ENCODE peak calls at places on chromosomes 13 and 19, in six cellular contexts. Q is fibroblast of lung; P is cardiac muscle cell; N is ovary; Z is neural progenitor cell; H is CD4-positive, alpha-beta T cell. E is an unnamed sample.

GRCh38 chr19:58059003-58059671 is at the start of gene ZNF135:
- DNase-seq in Q (peak; percentile 90), P (peak; percentile 94), N (peak; percentile 94), Z (peak; percentile 91), H (peak; percentile 60), E (no peak)

GRCh38 chr19:21482863-21483276 is 22.5 kb upstream of the ZNF429 start:
- DNase-seq in Q (peak; percentile 48), P (peak; percentile 54), N (peak; percentile 79), Z (peak; percentile 26), H (peak; percentile 68), E (no peak)

GRCh38 chr13:80337706-80338105 is 3.2 kb downstream of the SPRY2 start:
- DNase-seq in Q (peak; percentile 28), P (peak; percentile 42), N (no peak), Z (no peak), H (no peak), E (no peak)

GRCh38 chr13:67416047-67416925 is 186.2 kb upstream of the PCDH9 start:
- DNase-seq in Q (peak; percentile 38), P (peak; percentile 64), N (no peak), Z (peak; percentile 68), H (no peak), E (no peak)

GRCh38 chr13:23321534-23322241 is 111.8 kb downstream of the SACS start:
- DNase-seq in Q (peak; percentile 90), P (peak; percentile 93), N (peak; percentile 35), Z (no peak), H (no peak), E (peak; percentile 71)

GRCh38 chr19:35476149-35476548 is 14.1 kb downstream of the KRTDAP start:
- DNase-seq in Q (no peak), P (no peak), N (no peak), Z (peak; percentile 35), H (no peak), E (no peak)

GRCh38 chr19:2317300-2317699 is 9.3 kb upstream of the LINGO3 start:
- DNase-seq in Q (no peak), P (no peak), N (no peak), Z (no peak), H (no peak), E (no peak)

GRCh38 chr19:31316201-31316951 is 32.9 kb downstream of the TSHZ3 start:
- DNase-seq in Q (peak; percentile 82), P (peak; percentile 79), N (no peak), Z (peak; percentile 84), H (no peak), E (no peak)

GRCh38 chr13:35866801-35867200 is 264.4 kb downstream of the DCLK1 start:
- DNase-seq in Q (peak; percentile 9), P (peak; percentile 34), N (no peak), Z (no peak), H (no peak), E (no peak)

GRCh38 chr13:106503730-106504129 is 31.7 kb downstream of the EFNB2 start:
- DNase-seq in Q (no peak), P (no peak), N (no peak), Z (no peak), H (no peak), E (no peak)

GRCh38 chr19:55070755-55071502 is 4.7 kb upstream of the EPS8L1 start:
- DNase-seq in Q (peak; percentile 64), P (peak; percentile 46), N (no peak), Z (no peak), H (no peak), E (peak; percentile 87)

GRCh38 chr19:3707868-3708206 is 347 bp upstream of the TJP3 start:
- DNase-seq in Q (no peak), P (no peak), N (no peak), Z (no peak), H (no peak), E (no peak)

GRCh38 chr13:30421093-30422055 is 919 bp upstream of the UBE2L5 start:
- DNase-seq in Q (peak; percentile 89), P (peak; percentile 95), N (peak; percentile 87), Z (peak; percentile 90), H (peak; percentile 20), E (no peak)

GRCh38 chr19:7657047-7657779 is 11.6 kb upstream of the RETN start:
- DNase-seq in Q (peak; percentile 8), P (peak; percentile 54), N (no peak), Z (peak; percentile 26), H (no peak), E (no peak)

GRCh38 chr13:45833242-45833641 is 18.3 kb downstream of the SIAH3 start:
- DNase-seq in Q (peak; percentile 19), P (no peak), N (no peak), Z (no peak), H (no peak), E (no peak)

GRCh38 chr19:46065486-46065885 is 24.7 kb upstream of the IGFL4 start:
- DNase-seq in Q (peak; percentile 49), P (peak; percentile 40), N (no peak), Z (no peak), H (no peak), E (no peak)

DNA sequence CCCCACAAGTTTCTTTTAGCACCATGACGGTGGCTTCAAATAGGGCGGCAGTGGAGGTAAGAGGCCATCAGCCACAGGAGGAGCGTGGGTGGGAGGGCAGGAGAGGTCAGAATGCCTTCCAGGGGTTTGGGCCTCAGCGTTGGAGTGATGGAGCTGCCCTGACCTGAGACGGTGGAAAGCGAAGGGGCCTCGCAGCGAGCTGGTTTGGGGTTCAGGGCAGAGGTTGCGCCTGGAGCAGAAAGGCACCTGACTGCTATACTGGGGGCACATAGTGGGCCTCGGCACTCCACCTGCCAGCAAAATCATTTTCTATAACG is 382 bp upstream of the NAXD start:
- DNase-seq in Q (no peak), P (no peak), N (no peak), Z (no peak), H (no peak), E (no peak)
- H3K27ac ChIP-seq in Q (peak overlapping the region; percentile 93), P (peak overlapping the region; percentile 71), N (peak overlapping the region; percentile 89), Z (no peak overlapping the region), H (no peak overlapping the region), E (peak overlapping the region; percentile 87)

GRCh38 chr13:48539550-48539949 is 6.7 kb upstream of the RCBTB2 start:
- DNase-seq in Q (no peak), P (no peak), N (no peak), Z (no peak), H (no peak), E (no peak)

GRCh38 chr13:48542138-48542537 is 9.3 kb upstream of the RCBTB2 start:
- DNase-seq in Q (no peak), P (no peak), N (no peak), Z (no peak), H (no peak), E (no peak)

GRCh38 chr13:48545608-48546007 is 12.7 kb upstream of the RCBTB2 start:
- DNase-seq in Q (no peak), P (no peak), N (no peak), Z (no peak), H (no peak), E (no peak)

GRCh38 chr13:48547663-48548092 is 14.8 kb upstream of the RCBTB2 start:
- DNase-seq in Q (no peak), P (no peak), N (no peak), Z (no peak), H (no peak), E (no peak)

DNA sequence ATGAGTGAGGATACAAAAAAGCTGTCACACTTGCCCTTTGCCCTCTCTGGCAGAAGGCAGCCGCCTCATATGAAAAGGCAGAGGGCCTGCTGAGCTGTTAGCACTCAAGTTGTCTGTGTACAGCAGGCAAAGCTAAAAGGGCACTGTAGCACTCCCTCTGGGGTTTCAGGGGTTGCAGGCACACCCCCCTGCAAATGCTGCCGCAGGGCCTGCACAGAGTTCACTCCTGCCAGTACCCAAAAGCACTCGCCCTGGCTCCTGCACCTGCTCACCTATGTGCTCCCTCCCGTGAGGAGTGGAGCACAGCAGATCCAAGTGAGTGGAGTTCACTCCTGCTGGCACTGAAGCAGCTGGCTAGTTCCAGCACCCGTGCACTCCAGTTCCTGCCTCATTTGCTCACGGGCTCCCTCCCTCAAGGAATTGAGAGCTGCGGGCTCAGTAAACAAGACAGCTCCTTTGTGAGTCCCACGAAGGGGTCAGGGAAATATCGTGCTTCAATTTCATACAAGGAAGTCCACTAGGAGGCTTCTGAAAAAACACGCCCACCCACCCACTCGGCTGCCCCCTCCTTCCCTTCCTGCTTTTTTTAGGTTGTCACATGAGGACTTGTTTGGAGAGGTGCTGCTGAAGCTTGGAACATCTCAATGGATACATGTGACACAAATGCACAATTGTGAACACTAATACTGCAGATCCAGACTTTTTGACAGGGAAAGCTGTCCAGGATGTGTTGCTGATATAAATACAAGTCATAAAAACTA is 9.9 kb upstream of the RCBTB2 start:
- DNase-seq in Q (peak; percentile 26), P (peak; percentile 56), N (peak; percentile 61), Z (peak; percentile 59), H (no peak), E (no peak)
- H3K27ac ChIP-seq in Q (no peak overlapping the region), P (peak overlapping the region; percentile 91), N (peak overlapping the region; percentile 57), Z (no peak overlapping the region), H (no peak overlapping the region), E (no peak overlapping the region)

GRCh38 chr19:33175886-33176669 is 18.1 kb upstream of the LRP3 start:
- DNase-seq in Q (peak; percentile 33), P (peak; percentile 47), N (peak; percentile 49), Z (peak; percentile 58), H (peak; percentile 21), E (no peak)

GRCh38 chr19:33175156-33175782 is 18.9 kb upstream of the LRP3 start:
- DNase-seq in Q (no peak), P (no peak), N (no peak), Z (no peak), H (no peak), E (no peak)

GRCh38 chr19:33174186-33174585 is 19.9 kb upstream of the LRP3 start:
- DNase-seq in Q (no peak), P (no peak), N (no peak), Z (no peak), H (no peak), E (no peak)

GRCh38 chr19:33176670-33177416 is 17.3 kb upstream of the LRP3 start:
- DNase-seq in Q (peak; percentile 99), P (peak; percentile 99), N (peak; percentile 99), Z (peak; percentile 98), H (peak; percentile 96), E (peak; percentile 84)

DNA sequence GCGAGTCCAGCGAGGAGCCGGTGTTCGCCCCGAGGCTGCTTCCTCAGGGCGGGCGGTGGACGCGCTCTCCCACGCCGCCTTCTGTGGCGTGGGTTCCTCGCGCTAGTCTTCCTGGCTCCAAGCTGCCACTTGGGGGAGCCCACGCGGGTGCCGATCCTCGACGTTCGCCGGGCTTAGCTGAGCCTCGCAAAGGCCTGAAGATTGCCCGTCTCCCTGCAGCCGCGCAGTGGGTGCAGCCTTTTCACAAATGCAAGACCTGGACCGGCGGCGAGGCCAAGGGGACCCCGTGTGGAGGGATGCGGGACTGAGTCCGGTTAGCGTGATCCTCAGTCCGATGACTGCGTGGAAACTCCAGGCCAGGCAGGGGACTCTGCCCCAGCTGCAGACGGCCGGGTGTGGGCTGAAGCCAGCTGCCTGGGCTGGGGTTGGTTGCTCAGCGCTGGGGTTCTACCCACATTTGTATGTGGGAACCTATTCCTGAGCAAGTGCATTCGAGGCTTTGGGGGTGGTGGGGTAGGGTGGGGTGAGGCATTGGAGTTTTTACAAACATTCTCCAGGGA is 16.6 kb upstream of the LRP3 start:
- DNase-seq in Q (no peak), P (no peak), N (no peak), Z (peak; percentile 79), H (peak; percentile 80), E (no peak)
- H3K27ac ChIP-seq in Q (peak overlapping the region; percentile 79), P (peak overlapping the region; percentile 56), N (peak overlapping the region; percentile 88), Z (no peak overlapping the region), H (peak overlapping the region; percentile 97), E (peak overlapping the region; percentile 32)

DNA sequence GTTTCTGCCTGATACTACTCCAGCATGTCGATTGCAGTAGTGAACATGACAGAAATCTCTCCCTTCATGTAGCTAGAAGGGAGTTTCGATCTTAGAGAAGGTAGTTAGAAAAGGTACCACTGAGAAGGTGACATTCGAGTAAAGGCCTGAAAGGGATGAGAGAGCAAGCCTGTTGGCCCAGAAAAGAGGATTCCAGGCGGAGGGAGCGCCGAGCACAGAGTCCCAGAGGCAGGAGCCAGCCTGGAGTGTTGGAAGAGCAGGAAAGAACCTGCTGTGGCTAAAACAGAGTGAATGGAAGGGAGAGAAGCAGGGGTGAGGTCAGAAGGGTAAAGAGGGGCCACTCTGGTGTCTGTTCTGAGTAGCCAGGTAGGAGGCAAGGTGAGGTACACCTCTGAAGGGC is 52.5 kb downstream of the GARRE1 start:
- DNase-seq in Q (no peak), P (no peak), N (no peak), Z (no peak), H (no peak), E (no peak)
- H3K27ac ChIP-seq in Q (no peak overlapping the region), P (no peak overlapping the region), N (no peak overlapping the region), Z (no peak overlapping the region), H (no peak overlapping the region), E (no peak overlapping the region)

E was measured in epithelial cell of prostate.